ENCODE peak calls at places on chromosomes 13 and 19, in four cellular contexts. H is K562, F is H1, P is SK-N-SH. S is an unnamed sample.

GRCh38 chr19:15197275-15198005 is 3.4 kb downstream of the NOTCH3 start:
- DNase-seq in H (no peak), F (no peak), P (peak; percentile 67), S (no peak)

GRCh38 chr19:48970923-48971395 is 5.8 kb downstream of the FTL start:
- DNase-seq in H (peak; percentile 93), F (no peak), P (peak; percentile 87), S (peak; percentile 70)

GRCh38 chr19:35077411-35078223 is 36.1 kb downstream of the HPN start:
- DNase-seq in H (no peak), F (no peak), P (no peak), S (no peak)

GRCh38 chr19:35177377-35178274 is 23.1 kb downstream of the FXYD5 start:
- DNase-seq in H (no peak), F (no peak), P (no peak), S (no peak)

GRCh38 chr13:95643471-95643813 is 1.1 kb downstream of the DZIP1 start:
- DNase-seq in H (no peak), F (no peak), P (peak; percentile 57), S (no peak)

GRCh38 chr19:42198676-42199439 is 18.6 kb downstream of the DEDD2 start:
- DNase-seq in H (no peak), F (no peak), P (no peak), S (peak; percentile 86)

GRCh38 chr19:33622505-33622808 is 704 bp downstream of the CHST8 start:
- DNase-seq in H (no peak), F (no peak), P (peak; percentile 78), S (no peak)

GRCh38 chr13:48304132-48304876 is 753 bp downstream of the RB1 start:
- DNase-seq in H (peak; percentile 47), F (no peak), P (peak; percentile 50), S (peak; percentile 45)

GRCh38 chr13:95779522-95779921 is 102.6 kb downstream of the DNAJC3 start:
- DNase-seq in H (no peak), F (no peak), P (peak; percentile 32), S (no peak)

GRCh38 chr13:55652657-55653056 is 1488.1 kb upstream of the PRR20A start:
- DNase-seq in H (no peak), F (no peak), P (no peak), S (no peak)

GRCh38 chr19:3633559-3633988 is 7.0 kb upstream of the CACTIN start:
- DNase-seq in H (no peak), F (no peak), P (no peak), S (no peak)
- TF ChIP-seq TAF1 in H (no peak), F (no peak), P (no peak), S (no peak)

GRCh38 chr19:5463959-5464358 is 8.7 kb downstream of the ZNRF4 start:
- DNase-seq in H (no peak), F (no peak), P (no peak), S (no peak)
- TF ChIP-seq TAF1 in H (no peak), F (no peak), P (no peak), S (no peak)

GRCh38 chr19:6667114-6667627 is 2.8 kb downstream of the TNFSF14 start:
- DNase-seq in H (peak; percentile 62), F (no peak), P (no peak), S (no peak)
- TF ChIP-seq TAF1 in H (no peak), F (no peak), P (no peak), S (no peak)

GRCh38 chr19:1945899-1946298 is 4.9 kb downstream of the CSNK1G2 start:
- DNase-seq in H (peak; percentile 58), F (no peak), P (peak; percentile 93), S (no peak)
- TF ChIP-seq TAF1 in H (no peak), F (no peak), P (no peak), S (no peak)